ENCODE peak calls at places on chromosomes 4 and X, in nine cellular contexts. N is lower lobe of right lung, O is HCT116, Z is psoas muscle, C is cardiac muscle cell, U is stomach, K is transverse colon, M is H9, V is tibial artery. F is an unnamed sample.

GRCh38 chr4:143294310-143294709 is 42.4 kb upstream of the GAB1 start:
- DNase-seq in N (peak), O (no peak), Z (peak), C (peak), U (peak), K (peak), M (no peak), V (peak), F (peak)

GRCh38 chr4:114780205-114780604 is 181.6 kb downstream of the UGT8 start:
- DNase-seq in N (no peak), O (peak), Z (no peak), C (peak), U (no peak), K (no peak), M (peak), V (no peak), F (no peak)

GRCh38 chrX:133726211-133726630 is 259.2 kb downstream of the GPC3 start:
- DNase-seq in N (no peak), O (peak), Z (no peak), C (peak), U (no peak), K (no peak), M (no peak), V (no peak), F (no peak)

GRCh38 chrX:24672701-24673190 is 21.0 kb upstream of the POLA1 start:
- DNase-seq in N (no peak), O (no peak), Z (no peak), C (peak), U (no peak), K (no peak), M (no peak), V (no peak), F (no peak)

GRCh38 chr4:43987331-43987944 is 461.2 kb downstream of the KCTD8 start:
- DNase-seq in N (no peak), O (no peak), Z (no peak), C (no peak), U (no peak), K (no peak), M (no peak), V (no peak), F (no peak)

GRCh38 chrX:67545772-67546495 is 2.1 kb downstream of the AR start:
- DNase-seq in N (peak), O (no peak), Z (peak), C (no peak), U (no peak), K (no peak), M (peak), V (peak), F (peak)

GRCh38 chrX:153794897-153795816 is 689 bp downstream of the SSR4 start:
- DNase-seq in N (peak), O (no peak), Z (peak), C (peak), U (no peak), K (peak), M (no peak), V (no peak), F (no peak)

GRCh38 chrX:8845060-8845459 is 43.9 kb upstream of the FAM9A start:
- DNase-seq in N (no peak), O (no peak), Z (no peak), C (peak), U (no peak), K (no peak), M (no peak), V (no peak), F (no peak)

GRCh38 chrX:107775734-107776511 is at the start of gene TSC22D3:
- DNase-seq in N (peak), O (peak), Z (peak), C (peak), U (peak), K (peak), M (peak), V (peak), F (peak)

GRCh38 chrX:134580947-134581346 is 77.3 kb downstream of the PLAC1 start:
- DNase-seq in N (no peak), O (no peak), Z (no peak), C (peak), U (no peak), K (no peak), M (no peak), V (no peak), F (no peak)

GRCh38 chr4:1356181-1356998 is 9.4 kb downstream of the UVSSA start:
- DNase-seq in N (peak), O (no peak), Z (peak), C (peak), U (peak), K (peak), M (peak), V (peak), F (peak)

GRCh38 chrX:40099046-40099968 is 1.5 kb upstream of the BCOR start:
- DNase-seq in N (peak), O (no peak), Z (peak), C (no peak), U (no peak), K (peak), M (peak), V (no peak), F (peak)

GRCh38 chrX:24030597-24030996 is 3.6 kb upstream of the KLHL15 start:
- DNase-seq in N (no peak), O (no peak), Z (no peak), C (peak), U (no peak), K (no peak), M (no peak), V (no peak), F (no peak)

GRCh38 chrX:110420771-110421498 is 62.3 kb downstream of the RTL9 start:
- DNase-seq in N (no peak), O (no peak), Z (no peak), C (no peak), U (no peak), K (no peak), M (no peak), V (no peak), F (no peak)

GRCh38 chr4:1406416-1406945 is at the start of gene NKX1-1:
- DNase-seq in N (peak), O (no peak), Z (no peak), C (no peak), U (peak), K (no peak), M (peak), V (no peak), F (no peak)

GRCh38 chr4:20176881-20177280 is 74.8 kb upstream of the SLIT2 start:
- DNase-seq in N (no peak), O (no peak), Z (no peak), C (no peak), U (no peak), K (no peak), M (no peak), V (no peak), F (no peak)

GRCh38 chrX:136209016-136209738 is 42.0 kb downstream of the MAP7D3 start:
- DNase-seq in N (no peak), O (no peak), Z (peak), C (peak), U (peak), K (peak), M (peak), V (peak), F (peak)

GRCh38 chr4:4271912-4272311 is 18.0 kb downstream of the LYAR start:
- DNase-seq in N (peak), O (no peak), Z (no peak), C (peak), U (no peak), K (no peak), M (no peak), V (no peak), F (no peak)

GRCh38 chr4:154838694-154839093 is 57.6 kb downstream of the RBM46 start:
- DNase-seq in N (no peak), O (no peak), Z (no peak), C (no peak), U (no peak), K (no peak), M (no peak), V (no peak), F (no peak)

GRCh38 chr4:10089346-10089745 is 27.3 kb downstream of the WDR1 start:
- DNase-seq in N (peak), O (no peak), Z (peak), C (no peak), U (peak), K (peak), M (peak), V (no peak), F (no peak)

GRCh38 chr4:54050214-54050904 is 14.0 kb downstream of the CHIC2 start:
- DNase-seq in N (no peak), O (no peak), Z (no peak), C (peak), U (no peak), K (no peak), M (no peak), V (no peak), F (no peak)

GRCh38 chr4:162163892-162164759 is at the start of gene FSTL5:
- DNase-seq in N (peak), O (no peak), Z (peak), C (peak), U (peak), K (peak), M (peak), V (peak), F (peak)

GRCh38 chr4:105644270-105644669 is 64.2 kb downstream of the INTS12 start:
- DNase-seq in N (no peak), O (no peak), Z (no peak), C (no peak), U (no peak), K (no peak), M (no peak), V (no peak), F (no peak)

GRCh38 chrX:154317391-154318000 is 21.9 kb downstream of the TKTL1 start:
- DNase-seq in N (no peak), O (no peak), Z (no peak), C (peak), U (no peak), K (no peak), M (peak), V (no peak), F (no peak)

GRCh38 chr4:2595436-2595835 is 59.0 kb downstream of the FAM193A start:
- DNase-seq in N (no peak), O (no peak), Z (no peak), C (no peak), U (no peak), K (no peak), M (no peak), V (no peak), F (no peak)

GRCh38 chr4:113288257-113288656 is 238.8 kb downstream of the ANK2 start:
- DNase-seq in N (no peak), O (no peak), Z (no peak), C (no peak), U (no peak), K (no peak), M (no peak), V (no peak), F (no peak)

GRCh38 chr4:180809439-180809838 is 1433.8 kb upstream of the TENM3 start:
- DNase-seq in N (no peak), O (no peak), Z (no peak), C (peak), U (no peak), K (no peak), M (no peak), V (no peak), F (no peak)

GRCh38 chrX:38891641-38892413 is 90.6 kb downstream of the MID1IP1 start:
- DNase-seq in N (no peak), O (no peak), Z (no peak), C (no peak), U (no peak), K (no peak), M (no peak), V (no peak), F (no peak)

GRCh38 chr4:89617256-89617655 is 219.7 kb downstream of the SNCA start:
- DNase-seq in N (no peak), O (no peak), Z (no peak), C (no peak), U (no peak), K (no peak), M (no peak), V (no peak), F (no peak)

GRCh38 chr4:159129822-159130550 is 27.1 kb downstream of the RAPGEF2 start:
- DNase-seq in N (no peak), O (no peak), Z (no peak), C (no peak), U (no peak), K (no peak), M (no peak), V (no peak), F (no peak)

GRCh38 chrX:136620780-136621179 is 27.2 kb upstream of the CD40LG start:
- DNase-seq in N (no peak), O (no peak), Z (no peak), C (no peak), U (no peak), K (no peak), M (no peak), V (no peak), F (no peak)

GRCh38 chr4:53355919-53356521 is 9.8 kb downstream of the SCFD2 start:
- DNase-seq in N (no peak), O (no peak), Z (no peak), C (no peak), U (no peak), K (no peak), M (no peak), V (no peak), F (no peak)

GRCh38 chrX:2656243-2656836 is 34.8 kb upstream of the CD99 start:
- DNase-seq in N (no peak), O (no peak), Z (no peak), C (no peak), U (no peak), K (no peak), M (no peak), V (no peak), F (no peak)

GRCh38 chr4:184573701-184574100 is 75.5 kb downstream of the CASP3 start:
- DNase-seq in N (no peak), O (no peak), Z (no peak), C (no peak), U (no peak), K (no peak), M (no peak), V (no peak), F (no peak)

GRCh38 chr4:184574861-184575260 is 74.4 kb downstream of the CASP3 start:
- DNase-seq in N (no peak), O (no peak), Z (no peak), C (no peak), U (no peak), K (no peak), M (no peak), V (no peak), F (no peak)

DNA sequence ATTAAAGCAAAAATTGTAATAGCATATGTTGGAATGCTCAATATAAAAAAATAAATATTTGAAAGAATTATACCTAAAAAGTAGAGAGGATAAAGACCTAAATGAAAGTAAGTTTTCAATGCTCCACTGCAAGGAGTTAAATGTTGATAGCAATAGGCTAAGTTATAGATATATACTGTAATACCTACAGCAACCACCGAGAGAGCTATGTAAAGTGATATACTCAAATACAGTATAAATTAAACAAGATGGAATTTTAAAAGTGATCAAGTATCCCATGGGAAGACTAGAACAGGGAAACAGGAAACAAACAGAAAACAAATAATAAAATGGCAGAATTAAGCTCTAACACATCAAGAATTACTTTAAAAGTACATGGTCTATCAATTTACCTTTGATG is 73.9 kb downstream of the CASP3 start:
- DNase-seq in N (no peak), O (no peak), Z (no peak), C (no peak), U (no peak), K (no peak), M (no peak), V (no peak), F (no peak)
- TF ChIP-seq CTCF in N (no peak), O (no peak), Z (no peak), C (no peak), U (no peak), K (no peak), M (no peak), V (no peak), F (no peak)

DNA sequence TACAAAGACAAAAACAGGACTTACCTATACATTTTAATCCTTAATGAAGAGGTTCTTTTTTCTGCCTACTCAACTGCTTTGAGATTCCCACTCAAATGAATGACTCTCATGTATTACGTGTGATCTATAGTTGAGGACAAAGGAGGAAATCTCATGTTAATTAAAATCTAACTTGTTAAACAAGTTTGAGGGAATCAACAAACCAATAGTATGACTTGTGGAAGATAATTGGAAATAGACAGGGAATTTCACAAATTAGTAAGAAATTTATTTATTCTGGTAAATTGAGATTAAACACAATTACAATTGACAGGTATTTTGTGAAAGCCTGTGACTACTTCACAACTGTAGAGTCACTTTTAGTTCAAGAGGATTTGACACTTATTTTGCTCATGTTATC is at the start of gene TMPRSS11D:
- DNase-seq in N (no peak), O (no peak), Z (no peak), C (no peak), U (no peak), K (no peak), M (no peak), V (no peak), F (no peak)
- H3K27ac ChIP-seq in N (no peak), O (no peak), Z (no peak), C (no peak), U (no peak), K (no peak), M (no peak), V (no peak), F (no peak)

GRCh38 chr4:118279328-118279727 is 73.5 kb downstream of the PRSS12 start:
- DNase-seq in N (no peak), O (no peak), Z (no peak), C (no peak), U (no peak), K (no peak), M (no peak), V (no peak), F (no peak)

GRCh38 chr4:118278473-118279274 is 74.1 kb downstream of the PRSS12 start:
- DNase-seq in N (peak), O (peak), Z (peak), C (peak), U (peak), K (peak), M (peak), V (peak), F (peak)

GRCh38 chr4:118279920-118280432 is 72.8 kb downstream of the PRSS12 start:
- DNase-seq in N (no peak), O (no peak), Z (no peak), C (peak), U (no peak), K (no peak), M (no peak), V (no peak), F (no peak)

GRCh38 chr4:118281611-118282442 is 71.0 kb downstream of the PRSS12 start:
- DNase-seq in N (no peak), O (no peak), Z (peak), C (peak), U (no peak), K (no peak), M (peak), V (no peak), F (no peak)

DNA sequence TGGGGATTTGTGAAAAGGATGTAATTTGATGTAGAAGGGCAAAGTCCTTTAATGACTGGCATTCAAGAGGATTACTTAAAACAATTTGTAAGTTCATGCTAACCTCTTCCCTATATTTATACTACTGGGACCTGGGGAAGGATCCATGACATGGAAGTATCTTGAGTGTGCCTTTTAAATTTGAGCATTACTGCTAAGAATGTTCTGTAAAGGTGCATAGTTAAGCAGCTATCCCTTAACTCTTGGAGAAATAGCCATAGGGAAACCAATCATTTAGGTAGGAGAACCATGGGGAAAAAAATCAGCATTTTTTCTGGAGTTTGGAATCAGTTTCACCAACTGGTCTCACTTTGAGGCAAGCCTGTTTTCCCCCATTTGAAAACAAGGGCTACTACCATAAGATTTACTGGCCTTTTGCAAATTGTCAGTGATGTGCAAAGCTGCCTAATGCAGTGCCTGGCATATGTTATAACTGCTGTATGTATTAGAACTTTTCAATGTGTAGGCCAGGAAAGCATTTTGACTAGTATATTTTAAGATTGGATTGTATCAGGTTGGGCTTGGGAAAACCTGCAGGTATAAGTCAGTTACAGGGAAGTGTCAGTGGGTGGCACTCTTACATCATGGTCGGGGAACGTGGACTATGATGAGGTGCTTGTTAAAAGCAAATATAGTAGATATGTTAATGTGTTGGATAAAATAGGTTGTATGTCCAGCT is 72.1 kb downstream of the PRSS12 start:
- DNase-seq in N (no peak), O (peak), Z (no peak), C (peak), U (peak), K (peak), M (peak), V (no peak), F (no peak)
- TF ChIP-seq CTCF in N (peak), O (peak), Z (peak), C (peak), U (no peak), K (peak), M (peak), V (peak), F (peak)

GRCh38 chr4:139278956-139279722 is 886 bp downstream of the MGARP start:
- DNase-seq in N (no peak), O (no peak), Z (no peak), C (no peak), U (no peak), K (no peak), M (peak), V (no peak), F (no peak)

GRCh38 chr4:139282375-139283075 is 2.5 kb upstream of the MGARP start:
- DNase-seq in N (no peak), O (no peak), Z (no peak), C (peak), U (no peak), K (no peak), M (no peak), V (no peak), F (no peak)

GRCh38 chr4:139278450-139278849 is 1.6 kb downstream of the MGARP start:
- DNase-seq in N (no peak), O (no peak), Z (no peak), C (no peak), U (no peak), K (no peak), M (no peak), V (no peak), F (no peak)

GRCh38 chr4:139281212-139281611 is 1.2 kb upstream of the MGARP start:
- DNase-seq in N (no peak), O (no peak), Z (no peak), C (no peak), U (no peak), K (no peak), M (no peak), V (no peak), F (no peak)

DNA sequence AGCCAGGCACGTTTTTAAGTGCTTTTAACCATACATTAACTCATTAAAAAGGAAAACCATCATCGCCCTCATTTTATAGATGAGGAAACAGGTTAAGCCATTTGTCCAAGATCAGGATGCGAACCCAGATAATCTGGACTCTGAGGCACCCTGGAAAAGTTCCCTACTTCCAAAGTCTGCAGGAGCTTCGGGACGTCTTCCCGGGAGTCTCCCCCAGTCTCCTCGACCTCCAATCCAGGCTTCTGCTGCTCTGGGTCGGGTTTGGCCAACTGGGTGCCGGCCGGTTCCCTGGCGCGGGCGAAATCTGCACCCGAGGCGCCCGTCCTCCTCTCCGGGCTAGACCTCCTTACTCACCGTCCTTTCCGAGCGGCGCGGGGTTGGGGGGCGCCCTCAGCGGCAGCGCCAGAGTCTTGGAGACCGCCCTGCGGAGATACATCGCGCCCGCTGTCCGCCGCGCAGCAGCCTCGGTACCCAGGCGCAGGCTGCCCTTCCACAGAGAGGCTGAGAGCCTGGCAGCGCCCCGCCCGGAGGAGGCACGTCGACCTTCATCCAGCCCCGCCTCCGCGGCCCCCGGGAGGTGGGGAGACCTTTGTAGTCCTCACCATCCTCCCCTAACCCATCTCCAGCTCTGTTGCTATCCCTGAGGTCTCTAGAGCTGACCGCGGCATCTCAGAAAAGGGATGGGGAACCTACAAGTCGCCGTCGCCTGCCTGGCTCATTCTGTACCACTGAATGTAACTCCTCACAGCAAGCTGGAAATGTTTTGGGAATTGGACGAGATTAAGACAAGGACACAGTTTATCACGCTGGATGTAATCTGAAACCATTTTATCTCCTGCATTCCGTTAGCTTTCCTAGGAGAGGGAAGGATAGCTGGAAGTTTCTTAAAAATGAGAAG is at the start of gene MGARP:
- DNase-seq in N (peak), O (no peak), Z (peak), C (peak), U (no peak), K (no peak), M (peak), V (peak), F (no peak)
- H3K27ac ChIP-seq in N (no peak), O (no peak), Z (no peak), C (no peak), U (no peak), K (no peak), M (no peak), V (peak), F (no peak)